ENCODE peak calls at places on chromosomes 1 and 21, in five cellular contexts. J is neural crest cell, L is Peyer's patch, D is PC-3, N is RWPE1. T is an unnamed sample.

GRCh38 chr1:12697406-12697805 is 18.5 kb upstream of the AADACL3 start:
- DNase-seq in J (no peak), L (no peak), D (peak), N (no peak), T (no peak)

GRCh38 chr21:39188521-39189139 is 5.4 kb upstream of the PSMG1 start:
- DNase-seq in L (no peak), D (no peak), J (no peak), N (no peak), T (no peak)

GRCh38 chr1:21232044-21232443 is 55.3 kb upstream of the EIF4G3 start:
- DNase-seq in N (peak), J (peak), D (peak), L (peak), T (no peak)

GRCh38 chr21:44751186-44751798 is 39.9 kb upstream of the TSPEAR start:
- DNase-seq in J (no peak), L (no peak), D (no peak), N (no peak), T (no peak)

GRCh38 chr1:159170639-159171038 is 776 bp upstream of the CADM3 start:
- DNase-seq in L (no peak), J (no peak), N (peak), D (no peak), T (no peak)

GRCh38 chr1:25033828-25034451 is 103.9 kb upstream of the RUNX3 start:
- DNase-seq in D (no peak), N (no peak), J (no peak), L (peak), T (peak)

GRCh38 chr1:177857285-177857684 is 112.6 kb downstream of the SEC16B start:
- DNase-seq in D (no peak), L (no peak), J (no peak), N (no peak), T (no peak)

GRCh38 chr1:48530727-48531351 is 58.8 kb upstream of the SPATA6 start:
- DNase-seq in J (peak), L (no peak), N (peak), D (peak), T (no peak)

GRCh38 chr1:53115403-53116306 is 26.8 kb downstream of the SLC1A7 start:
- DNase-seq in D (no peak), L (no peak), N (no peak), J (no peak), T (no peak)

GRCh38 chr21:32544697-32545096 is 40.6 kb downstream of the TCP10L start:
- DNase-seq in N (no peak), J (no peak), D (no peak), L (no peak), T (no peak)

GRCh38 chr1:228860911-228861829 is 125.9 kb downstream of the RHOU start:
- DNase-seq in N (peak), L (no peak), D (peak), J (no peak), T (no peak)

GRCh38 chr1:177338376-177338775 is 167.6 kb downstream of the BRINP2 start:
- DNase-seq in D (no peak), N (no peak), L (no peak), J (no peak), T (no peak)

GRCh38 chr1:153533689-153534201 is 2.0 kb downstream of the S100A6 start:
- DNase-seq in L (no peak), D (peak), N (peak), J (no peak), T (no peak)

GRCh38 chr1:115275216-115275615 is 62.8 kb downstream of the NGF start:
- DNase-seq in D (peak), J (no peak), L (no peak), N (peak), T (no peak)

GRCh38 chr1:204084247-204084772 is 11.4 kb downstream of the SOX13 start:
- DNase-seq in N (no peak), J (no peak), L (no peak), D (peak), T (no peak)

GRCh38 chr1:194533641-194534040 is 1347.2 kb upstream of the B3GALT2 start:
- DNase-seq in J (no peak), L (no peak), D (peak), N (no peak), T (no peak)

GRCh38 chr1:178283409-178283808 is 189.5 kb downstream of the RASAL2 start:
- DNase-seq in D (no peak), J (no peak), N (no peak), L (no peak), T (no peak)

GRCh38 chr1:246447501-246447900 is 59.6 kb downstream of the SMYD3 start:
- DNase-seq in J (no peak), D (no peak), L (no peak), N (no peak), T (no peak)

DNA sequence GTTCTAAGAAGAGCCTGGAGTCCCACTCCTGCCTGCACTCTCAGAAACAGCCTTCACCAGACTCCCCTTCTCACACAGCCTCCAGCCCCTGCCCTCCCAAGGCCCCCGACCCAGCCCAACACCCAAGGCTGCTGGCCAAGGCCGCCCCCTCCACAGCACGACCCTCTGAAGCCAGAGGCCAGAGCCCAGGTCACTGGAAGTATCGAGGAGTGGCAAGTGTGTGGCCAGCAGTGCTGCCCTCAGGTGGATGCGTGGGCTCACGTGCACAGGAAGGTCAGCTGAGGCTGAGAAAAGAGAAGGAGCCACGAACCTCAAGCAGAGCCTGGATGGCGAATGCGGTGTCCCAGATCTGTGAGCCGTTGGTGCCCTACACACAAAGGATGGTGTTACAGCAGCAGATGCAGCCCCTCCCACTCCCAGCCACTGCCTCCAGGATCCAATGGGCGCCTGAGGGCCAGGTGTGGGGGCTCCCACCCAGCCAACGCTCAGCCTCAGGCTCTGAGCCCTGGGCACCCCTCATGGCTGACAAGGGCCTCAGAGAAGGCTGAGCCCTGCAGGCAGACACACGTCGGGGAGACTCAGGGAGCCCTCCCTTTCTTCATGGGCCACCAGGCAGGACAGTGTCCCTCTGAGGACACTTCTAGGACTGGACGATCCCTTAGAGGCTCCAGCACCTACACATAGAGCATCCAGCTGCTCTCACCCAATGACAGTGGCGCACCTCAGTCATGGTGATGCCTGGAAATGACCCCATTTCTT is 18.0 kb downstream of the LSS start:
- DNase-seq in N (no peak), J (no peak), D (no peak), L (no peak), T (no peak)
- TF ChIP-seq CTCF in N (no peak), J (no peak), D (peak), L (no peak), T (no peak)

GRCh38 chr1:167676205-167676915 is 45.4 kb upstream of the MPZL1 start:
- DNase-seq in D (no peak), L (no peak), N (no peak), J (no peak), T (no peak)
- TF ChIP-seq CTCF in D (no peak), L (no peak), N (no peak), J (no peak), T (no peak)

DNA sequence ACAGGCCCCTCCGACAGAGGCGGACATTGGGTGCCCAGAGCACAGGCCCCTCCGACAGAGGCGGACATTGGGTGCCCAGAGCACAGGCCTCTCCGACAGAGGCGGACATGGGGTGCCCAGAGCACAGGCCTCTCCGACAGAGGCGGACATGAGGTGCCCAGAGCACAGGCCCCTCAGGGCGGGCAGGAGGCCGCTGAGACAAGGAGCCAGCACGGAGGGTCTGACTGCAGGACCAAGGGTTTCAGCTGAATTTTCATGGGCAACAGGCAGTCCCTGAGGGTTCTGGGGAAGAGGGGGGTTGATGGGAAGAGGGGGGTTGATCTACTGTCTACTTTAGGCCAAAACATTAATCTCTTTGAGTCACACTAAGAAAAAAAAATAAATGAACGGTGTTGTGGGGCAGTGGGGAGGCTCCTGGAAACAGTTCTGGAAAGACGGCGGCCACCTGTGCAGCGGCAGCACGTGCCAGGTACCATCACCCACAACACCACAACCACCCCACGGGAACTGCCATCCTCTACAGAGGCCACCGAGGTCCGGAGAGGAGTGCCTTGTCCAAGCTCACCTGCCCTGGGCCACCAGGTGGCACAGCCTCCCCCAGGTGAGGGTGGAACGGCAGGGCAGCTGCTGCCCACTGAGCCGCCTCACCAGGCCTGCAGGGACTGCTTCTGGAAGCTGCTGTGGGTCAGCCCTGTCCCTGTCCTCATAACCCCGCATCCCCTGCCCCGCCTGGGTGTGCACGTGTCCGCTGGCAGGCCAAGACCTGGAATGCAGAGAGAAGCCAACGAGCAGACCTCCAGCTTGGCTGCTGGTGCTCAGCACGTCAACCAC is 20.5 kb downstream of the PRDM15 start:
- DNase-seq in L (no peak), N (no peak), D (no peak), J (no peak), T (no peak)
- TF ChIP-seq CTCF in L (no peak), N (no peak), D (no peak), J (no peak), T (no peak)

GRCh38 chr1:234848972-234849641 is 239.1 kb upstream of the IRF2BP2 start:
- DNase-seq in D (peak), J (no peak), L (no peak), N (peak), T (no peak)
- TF ChIP-seq CTCF in D (no peak), J (no peak), L (no peak), N (no peak), T (no peak)

DNA sequence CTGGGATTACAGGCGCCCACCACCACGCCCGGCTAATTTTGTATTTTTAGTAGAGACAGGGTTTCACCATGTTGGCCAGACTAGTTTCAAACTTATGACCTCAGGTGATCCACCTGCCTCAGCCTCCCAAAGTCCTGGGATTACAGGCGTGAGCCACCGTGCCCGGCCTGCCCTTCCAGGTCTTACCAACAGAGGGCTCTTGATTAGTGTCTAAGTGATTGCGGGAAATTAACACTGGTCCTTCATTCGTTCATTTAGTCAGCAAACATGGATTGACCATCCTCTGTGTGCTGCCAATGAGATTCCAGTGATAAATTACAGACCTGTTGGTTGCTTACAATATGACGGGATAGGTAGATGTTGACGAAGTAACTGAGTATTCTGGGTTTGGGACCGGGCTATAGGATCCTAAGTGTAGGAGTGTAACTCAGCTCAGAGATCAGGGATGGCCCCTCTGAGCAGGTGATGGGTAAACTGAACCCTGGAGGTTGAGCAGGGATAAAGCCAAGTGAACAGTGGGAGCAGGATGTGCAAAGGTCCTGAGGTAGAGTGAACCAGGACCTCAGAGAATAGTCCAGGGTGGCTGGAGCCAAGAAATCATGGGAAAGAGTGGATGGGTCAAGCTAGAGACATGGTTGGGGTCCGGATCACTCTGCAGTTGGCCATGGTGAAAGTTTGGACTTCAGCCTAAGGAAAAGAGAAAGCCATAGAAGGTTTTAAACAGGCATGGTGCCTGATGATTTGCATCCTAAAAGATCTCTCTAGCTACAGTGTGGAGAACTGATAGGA is 171.2 kb downstream of the KAZN start:
- DNase-seq in N (no peak), D (no peak), J (no peak), L (no peak), T (no peak)
- TF ChIP-seq CTCF in N (no peak), D (no peak), J (no peak), L (no peak), T (no peak)

GRCh38 chr1:17119076-17119743 is at the start of gene PADI2:
- DNase-seq in J (peak), N (peak), L (peak), D (peak), T (peak)
- TF ChIP-seq CTCF in J (no peak), N (no peak), L (no peak), D (no peak), T (no peak)

DNA sequence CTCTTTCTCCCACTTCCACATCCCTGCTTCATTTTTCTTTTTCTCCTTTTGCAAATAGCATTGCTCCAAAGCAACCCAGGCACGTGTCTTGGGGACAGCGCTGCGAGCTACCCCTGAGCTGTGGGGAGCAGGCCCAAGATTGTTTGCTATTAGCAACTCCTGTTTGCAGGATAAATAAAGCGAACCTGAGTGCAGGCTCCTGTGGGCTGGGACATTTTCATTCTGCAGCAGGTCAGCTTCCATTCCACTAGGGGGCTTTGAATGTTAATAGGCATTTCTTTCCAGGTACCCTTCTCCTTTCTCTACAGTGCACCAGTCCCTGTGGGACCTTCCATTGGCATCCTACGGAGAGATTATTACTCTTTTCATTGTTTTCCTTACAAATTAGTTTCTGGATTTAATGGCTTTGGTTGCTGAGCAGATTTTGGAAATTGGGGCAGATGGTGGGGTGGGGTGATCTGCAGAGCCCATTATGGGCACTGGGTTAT is 54.0 kb downstream of the OLFML3 start:
- DNase-seq in L (no peak), J (no peak), D (peak), N (peak), T (no peak)
- TF ChIP-seq CTCF in L (peak), J (peak), D (peak), N (peak), T (peak)

GRCh38 chr1:207362962-207363858 is 41.7 kb downstream of the CD55 start:
- DNase-seq in J (no peak), D (no peak), N (no peak), L (no peak), T (no peak)
- TF ChIP-seq CTCF in J (no peak), D (no peak), N (no peak), L (no peak), T (no peak)

T was measured in CD8-positive, alpha-beta T cell.